ENCODE peak calls at places on chromosomes 3 and 15, in nine cellular contexts. A is A673, R is cardiac muscle cell, P is left lung, M is astrocyte, O is neuronal stem cell, S is H7, N is kidney, E is SK-N-SH. T is an unnamed sample.

GRCh38 chr3:1501396-1501795 is 408.6 kb downstream of the CNTN6 start:
- DNase-seq in A (no peak), R (no peak), P (no peak), M (no peak), O (no peak), S (no peak), N (no peak), E (no peak), T (no peak)

GRCh38 chr15:74489518-74490338 is 28.8 kb upstream of the UBL7 start:
- DNase-seq in A (peak; percentile 64), R (peak; percentile 54), P (peak; percentile 36), M (peak; percentile 24), O (peak; percentile 57), S (peak; percentile 88), N (no peak), E (peak; percentile 88), T (peak; percentile 81)

GRCh38 chr3:156388469-156389150 is 166.3 kb downstream of the SSR3 start:
- DNase-seq in A (peak; percentile 13), R (peak; percentile 66), P (no peak), M (peak; percentile 99), O (no peak), S (no peak), N (no peak), E (no peak), T (no peak)

GRCh38 chr3:38657369-38657768 is 7.9 kb upstream of the SCN5A start:
- DNase-seq in A (no peak), R (no peak), P (no peak), M (no peak), O (no peak), S (no peak), N (no peak), E (no peak), T (no peak)

GRCh38 chr3:127216415-127217261 is 23.7 kb downstream of the PRR23E start:
- DNase-seq in A (no peak), R (no peak), P (no peak), M (no peak), O (no peak), S (peak; percentile 26), N (no peak), E (no peak), T (no peak)

GRCh38 chr3:133475245-133476010 is 75.6 kb downstream of the BFSP2 start:
- DNase-seq in A (no peak), R (no peak), P (no peak), M (no peak), O (no peak), S (no peak), N (no peak), E (no peak), T (peak; percentile 65)

GRCh38 chr15:65377105-65377975 is 462 bp downstream of the IGDCC3 start:
- DNase-seq in A (no peak), R (peak; percentile 48), P (no peak), M (peak; percentile 24), O (no peak), S (peak; percentile 92), N (no peak), E (peak; percentile 83), T (peak; percentile 34)

GRCh38 chr3:128665362-128666021 is 14.9 kb upstream of the RPN1 start:
- DNase-seq in A (no peak), R (peak; percentile 41), P (no peak), M (no peak), O (no peak), S (peak; percentile 55), N (no peak), E (peak; percentile 40), T (no peak)

GRCh38 chr15:91407237-91407889 is 307.3 kb downstream of the SV2B start:
- DNase-seq in A (peak; percentile 4), R (peak; percentile 41), P (no peak), M (peak; percentile 79), O (no peak), S (no peak), N (no peak), E (no peak), T (peak; percentile 8)

GRCh38 chr3:129695203-129695602 is 88.7 kb upstream of the PLXND1 start:
- DNase-seq in A (no peak), R (peak; percentile 50), P (no peak), M (no peak), O (no peak), S (no peak), N (no peak), E (no peak), T (no peak)

GRCh38 chr15:35851491-35851890 is 305.5 kb upstream of the DPH6 start:
- DNase-seq in A (peak; percentile 82), R (no peak), P (no peak), M (no peak), O (no peak), S (no peak), N (no peak), E (no peak), T (no peak)

GRCh38 chr3:122982202-122983185 is 45.1 kb downstream of the SEMA5B start:
- DNase-seq in A (peak; percentile 92), R (no peak), P (no peak), M (no peak), O (no peak), S (peak; percentile 72), N (no peak), E (no peak), T (peak; percentile 90)

GRCh38 chr3:52532517-52532837 is 1.2 kb downstream of the NT5DC2 start:
- DNase-seq in A (no peak), R (peak; percentile 77), P (peak; percentile 46), M (peak; percentile 45), O (no peak), S (peak; percentile 75), N (peak; percentile 74), E (peak; percentile 70), T (no peak)

GRCh38 chr3:158731938-158732855 is at the start of gene RARRES1:
- DNase-seq in A (peak; percentile 40), R (peak; percentile 79), P (peak; percentile 75), M (no peak), O (peak; percentile 42), S (peak; percentile 83), N (peak; percentile 90), E (peak; percentile 88), T (peak; percentile 25)

GRCh38 chr15:77507151-77507847 is 86.6 kb downstream of the HMG20A start:
- DNase-seq in A (no peak), R (peak; percentile 52), P (peak; percentile 48), M (no peak), O (no peak), S (peak; percentile 19), N (peak; percentile 84), E (no peak), T (no peak)

GRCh38 chr15:75650908-75651809 is 3.4 kb downstream of the SNX33 start:
- DNase-seq in A (no peak), R (peak; percentile 41), P (no peak), M (no peak), O (no peak), S (no peak), N (peak; percentile 87), E (no peak), T (no peak)

GRCh38 chr15:57692709-57693108 is 13.8 kb upstream of the POLR2M start:
- DNase-seq in A (peak; percentile 33), R (peak; percentile 92), P (no peak), M (peak; percentile 65), O (no peak), S (no peak), N (no peak), E (no peak), T (no peak)

GRCh38 chr3:73073091-73073707 is 11.7 kb downstream of the EBLN2 start:
- DNase-seq in A (no peak), R (no peak), P (no peak), M (no peak), O (no peak), S (no peak), N (no peak), E (no peak), T (peak; percentile 70)

GRCh38 chr15:58553365-58553918 is 121.7 kb downstream of the LIPC start:
- DNase-seq in A (no peak), R (no peak), P (no peak), M (no peak), O (no peak), S (no peak), N (no peak), E (no peak), T (no peak)

GRCh38 chr15:86879250-86880229 is 799.9 kb downstream of the AGBL1 start:
- DNase-seq in A (no peak), R (no peak), P (no peak), M (no peak), O (no peak), S (no peak), N (no peak), E (no peak), T (no peak)

GRCh38 chr3:122362026-122362425 is 21.0 kb downstream of the MIX23 start:
- DNase-seq in A (no peak), R (no peak), P (no peak), M (no peak), O (no peak), S (no peak), N (no peak), E (no peak), T (no peak)

GRCh38 chr3:105700575-105700974 is 168.2 kb downstream of the CBLB start:
- DNase-seq in A (no peak), R (no peak), P (no peak), M (no peak), O (no peak), S (no peak), N (no peak), E (no peak), T (no peak)

GRCh38 chr15:52858388-52859176 is 68.4 kb upstream of the ONECUT1 start:
- DNase-seq in A (no peak), R (no peak), P (no peak), M (no peak), O (no peak), S (no peak), N (no peak), E (no peak), T (no peak)
- H3K4me3 ChIP-seq in A (no peak overlapping the region), R (no peak overlapping the region), P (no peak overlapping the region), M (no peak overlapping the region), O (no peak overlapping the region), S (no peak overlapping the region), N (no peak overlapping the region), E (no peak overlapping the region), T (no peak overlapping the region)

GRCh38 chr3:23468203-23468602 is 265.1 kb downstream of the UBE2E2 start:
- DNase-seq in A (no peak), R (no peak), P (no peak), M (no peak), O (no peak), S (no peak), N (no peak), E (no peak), T (no peak)
- H3K4me3 ChIP-seq in A (no peak overlapping the region), R (no peak overlapping the region), P (no peak overlapping the region), M (no peak overlapping the region), O (no peak overlapping the region), S (no peak overlapping the region), N (no peak overlapping the region), E (no peak overlapping the region), T (no peak overlapping the region)

DNA sequence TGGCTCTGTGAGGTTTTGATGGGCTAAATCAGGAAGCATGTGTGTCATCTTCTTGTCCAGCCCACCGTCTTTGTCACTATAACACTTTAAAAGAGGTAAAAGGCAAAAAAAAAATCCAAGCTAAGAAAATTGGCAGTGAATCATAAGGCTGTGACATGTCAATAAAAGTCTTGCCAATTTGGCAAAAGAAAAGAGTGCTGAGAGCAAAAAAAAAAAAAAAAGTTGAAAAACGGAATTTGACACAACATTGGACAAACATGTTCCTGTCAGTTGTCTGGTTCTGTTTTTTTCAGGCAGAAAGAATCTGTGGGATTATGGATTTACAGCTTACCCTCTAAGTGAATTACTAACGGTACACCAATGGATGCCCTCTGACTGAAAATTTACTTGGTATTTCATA is 225.2 kb upstream of the SOX2 start:
- DNase-seq in A (no peak), R (no peak), P (no peak), M (no peak), O (no peak), S (no peak), N (no peak), E (no peak), T (no peak)
- H3K4me3 ChIP-seq in A (no peak overlapping the region), R (no peak overlapping the region), P (no peak overlapping the region), M (no peak overlapping the region), O (no peak overlapping the region), S (no peak overlapping the region), N (no peak overlapping the region), E (no peak overlapping the region), T (no peak overlapping the region)

GRCh38 chr3:177441813-177442646 is 244.7 kb upstream of the TBL1XR1 start:
- DNase-seq in A (no peak), R (no peak), P (no peak), M (peak; percentile 71), O (no peak), S (no peak), N (no peak), E (no peak), T (no peak)
- H3K4me3 ChIP-seq in A (no peak overlapping the region), R (no peak overlapping the region), P (no peak overlapping the region), M (no peak overlapping the region), O (no peak overlapping the region), S (no peak overlapping the region), N (no peak overlapping the region), E (no peak overlapping the region), T (no peak overlapping the region)

T was measured in WERI-Rb-1.